ENCODE peak calls at places on chromosome X, in five cellular contexts. One of them, this sample, is unnamed.

GRCh38 chrX:54182864-54183613 is at the start of gene FAM120C:
- DNase-seq in endothelial cell of umbilical vein: peak; percentile 76
- DNase-seq in astrocyte: peak; percentile 56
- DNase-seq in GM12878: peak; percentile 40
- DNase-seq in hepatocyte: peak; percentile 75
- DNase-seq in this sample: peak; percentile 84

GRCh38 chrX:71619193-71619592 is 882 bp upstream of the CXCR3 start:
- DNase-seq in hepatocyte: no peak
- DNase-seq in GM12878: no peak
- DNase-seq in astrocyte: peak; percentile 25
- DNase-seq in endothelial cell of umbilical vein: no peak
- DNase-seq in this sample: no peak

GRCh38 chrX:40912166-40912565 is 173.1 kb upstream of the USP9X start:
- DNase-seq in astrocyte: no peak
- DNase-seq in endothelial cell of umbilical vein: no peak
- DNase-seq in hepatocyte: no peak
- DNase-seq in GM12878: no peak
- DNase-seq in this sample: peak; percentile 47

GRCh38 chrX:131393426-131393825 is 104.3 kb upstream of the IGSF1 start:
- DNase-seq in astrocyte: no peak
- DNase-seq in hepatocyte: no peak
- DNase-seq in endothelial cell of umbilical vein: no peak
- DNase-seq in GM12878: no peak
- DNase-seq in this sample: no peak

GRCh38 chrX:47612418-47612817 is 7.2 kb downstream of the SYN1 start:
- DNase-seq in astrocyte: no peak
- DNase-seq in GM12878: no peak
- DNase-seq in endothelial cell of umbilical vein: no peak
- DNase-seq in hepatocyte: no peak
- DNase-seq in this sample: no peak

GRCh38 chrX:113400193-113400704 is 559.6 kb upstream of the AMOT start:
- DNase-seq in astrocyte: peak; percentile 43
- DNase-seq in hepatocyte: peak; percentile 26
- DNase-seq in endothelial cell of umbilical vein: peak; percentile 73
- DNase-seq in GM12878: no peak
- DNase-seq in this sample: peak; percentile 35

GRCh38 chrX:150324919-150325318 is 38.2 kb upstream of the MAMLD1 start:
- DNase-seq in astrocyte: no peak
- DNase-seq in GM12878: no peak
- DNase-seq in endothelial cell of umbilical vein: no peak
- DNase-seq in hepatocyte: no peak
- DNase-seq in this sample: no peak

GRCh38 chrX:115029869-115030564 is 12.6 kb upstream of the IL13RA2 start:
- DNase-seq in endothelial cell of umbilical vein: peak; percentile 95
- DNase-seq in hepatocyte: no peak
- DNase-seq in GM12878: no peak
- DNase-seq in astrocyte: no peak
- DNase-seq in this sample: no peak

GRCh38 chrX:9355739-9356138 is 109.1 kb upstream of the TBL1X start:
- DNase-seq in endothelial cell of umbilical vein: no peak
- DNase-seq in GM12878: no peak
- DNase-seq in astrocyte: no peak
- DNase-seq in hepatocyte: no peak
- DNase-seq in this sample: no peak

GRCh38 chrX:131728295-131729145 is 184.6 kb downstream of the OR13H1 start:
- DNase-seq in hepatocyte: no peak
- DNase-seq in GM12878: peak; percentile 84
- DNase-seq in astrocyte: peak; percentile 49
- DNase-seq in endothelial cell of umbilical vein: no peak
- DNase-seq in this sample: peak; percentile 87

GRCh38 chrX:12802741-12803140 is 11.5 kb downstream of the PRPS2 start:
- DNase-seq in GM12878: no peak
- DNase-seq in endothelial cell of umbilical vein: no peak
- DNase-seq in astrocyte: no peak
- DNase-seq in hepatocyte: no peak
- DNase-seq in this sample: no peak

GRCh38 chrX:72020788-72021187 is 110.1 kb downstream of the NHSL2 start:
- DNase-seq in endothelial cell of umbilical vein: no peak
- DNase-seq in astrocyte: no peak
- DNase-seq in hepatocyte: no peak
- DNase-seq in GM12878: peak; percentile 26
- DNase-seq in this sample: no peak

GRCh38 chrX:102338162-102338561 is 91.2 kb downstream of the NXF2 start:
- DNase-seq in hepatocyte: no peak
- DNase-seq in GM12878: no peak
- DNase-seq in endothelial cell of umbilical vein: no peak
- DNase-seq in astrocyte: no peak
- DNase-seq in this sample: no peak

GRCh38 chrX:80765226-80765625 is 44.5 kb downstream of the BRWD3 start:
- DNase-seq in endothelial cell of umbilical vein: no peak
- DNase-seq in GM12878: no peak
- DNase-seq in astrocyte: peak; percentile 80
- DNase-seq in hepatocyte: no peak
- DNase-seq in this sample: no peak

GRCh38 chrX:121876316-121876715 is 828.9 kb downstream of the GLUD2 start:
- DNase-seq in GM12878: no peak
- DNase-seq in hepatocyte: no peak
- DNase-seq in astrocyte: peak; percentile 67
- DNase-seq in endothelial cell of umbilical vein: no peak
- DNase-seq in this sample: peak; percentile 62

GRCh38 chrX:26783512-26784225 is 567.7 kb downstream of the MAGEB5 start:
- DNase-seq in astrocyte: no peak
- DNase-seq in endothelial cell of umbilical vein: peak; percentile 87
- DNase-seq in GM12878: no peak
- DNase-seq in hepatocyte: peak; percentile 50
- DNase-seq in this sample: peak; percentile 62

GRCh38 chrX:146755214-146755613 is 54.4 kb upstream of the CXorf51B start:
- DNase-seq in astrocyte: no peak
- DNase-seq in endothelial cell of umbilical vein: no peak
- DNase-seq in GM12878: no peak
- DNase-seq in hepatocyte: no peak
- DNase-seq in this sample: no peak

GRCh38 chrX:30957753-30958152 is 68.7 kb upstream of the TAB3 start:
- DNase-seq in hepatocyte: peak; percentile 41
- DNase-seq in endothelial cell of umbilical vein: no peak
- DNase-seq in GM12878: no peak
- DNase-seq in astrocyte: peak; percentile 51
- DNase-seq in this sample: no peak

GRCh38 chrX:7720519-7720918 is 122.5 kb upstream of the VCX start:
- DNase-seq in endothelial cell of umbilical vein: no peak
- DNase-seq in astrocyte: no peak
- DNase-seq in GM12878: no peak
- DNase-seq in hepatocyte: no peak
- DNase-seq in this sample: no peak

GRCh38 chrX:150504399-150505186 is 63.8 kb upstream of the MTM1 start:
- DNase-seq in hepatocyte: no peak
- DNase-seq in astrocyte: peak; percentile 18
- DNase-seq in endothelial cell of umbilical vein: peak; percentile 77
- DNase-seq in GM12878: no peak
- DNase-seq in this sample: no peak

GRCh38 chrX:19990225-19990518 is 689 bp downstream of the BCLAF3 start:
- DNase-seq in endothelial cell of umbilical vein: peak; percentile 3
- DNase-seq in hepatocyte: no peak
- DNase-seq in astrocyte: no peak
- DNase-seq in GM12878: no peak
- DNase-seq in this sample: peak; percentile 14

GRCh38 chrX:104166735-104167436 is 633 bp downstream of the FAM199X start:
- DNase-seq in hepatocyte: no peak
- DNase-seq in endothelial cell of umbilical vein: no peak
- DNase-seq in astrocyte: no peak
- DNase-seq in GM12878: no peak
- DNase-seq in this sample: peak; percentile 22

GRCh38 chrX:21837056-21837455 is 2.4 kb upstream of the MBTPS2 start:
- DNase-seq in GM12878: no peak
- DNase-seq in astrocyte: no peak
- DNase-seq in hepatocyte: no peak
- DNase-seq in endothelial cell of umbilical vein: no peak
- DNase-seq in this sample: no peak

GRCh38 chrX:17682259-17682658 is 55.0 kb upstream of the SCML1 start:
- DNase-seq in hepatocyte: no peak
- DNase-seq in endothelial cell of umbilical vein: no peak
- DNase-seq in astrocyte: no peak
- DNase-seq in GM12878: no peak
- DNase-seq in this sample: no peak

GRCh38 chrX:132505116-132505515 is 16.3 kb upstream of the MBNL3 start:
- DNase-seq in GM12878: no peak
- DNase-seq in hepatocyte: peak; percentile 11
- DNase-seq in astrocyte: no peak
- DNase-seq in endothelial cell of umbilical vein: no peak
- DNase-seq in this sample: no peak

GRCh38 chrX:9033179-9033578 is 748 bp downstream of the FAM9B start:
- DNase-seq in astrocyte: no peak
- DNase-seq in endothelial cell of umbilical vein: no peak
- DNase-seq in GM12878: no peak
- DNase-seq in hepatocyte: no peak
- DNase-seq in this sample: no peak

GRCh38 chrX:45619290-45619689 is 418.6 kb upstream of the DIPK2B start:
- DNase-seq in endothelial cell of umbilical vein: no peak
- DNase-seq in astrocyte: peak; percentile 71
- DNase-seq in GM12878: no peak
- DNase-seq in hepatocyte: no peak
- DNase-seq in this sample: peak; percentile 74

GRCh38 chrX:17519349-17519748 is 144.3 kb downstream of the NHS start:
- DNase-seq in hepatocyte: no peak
- DNase-seq in astrocyte: no peak
- DNase-seq in endothelial cell of umbilical vein: peak; percentile 29
- DNase-seq in GM12878: no peak
- DNase-seq in this sample: no peak

GRCh38 chrX:134622813-134623185 is 35.5 kb downstream of the PLAC1 start:
- DNase-seq in astrocyte: peak; percentile 57
- DNase-seq in hepatocyte: no peak
- DNase-seq in GM12878: no peak
- DNase-seq in endothelial cell of umbilical vein: no peak
- DNase-seq in this sample: no peak

DNA sequence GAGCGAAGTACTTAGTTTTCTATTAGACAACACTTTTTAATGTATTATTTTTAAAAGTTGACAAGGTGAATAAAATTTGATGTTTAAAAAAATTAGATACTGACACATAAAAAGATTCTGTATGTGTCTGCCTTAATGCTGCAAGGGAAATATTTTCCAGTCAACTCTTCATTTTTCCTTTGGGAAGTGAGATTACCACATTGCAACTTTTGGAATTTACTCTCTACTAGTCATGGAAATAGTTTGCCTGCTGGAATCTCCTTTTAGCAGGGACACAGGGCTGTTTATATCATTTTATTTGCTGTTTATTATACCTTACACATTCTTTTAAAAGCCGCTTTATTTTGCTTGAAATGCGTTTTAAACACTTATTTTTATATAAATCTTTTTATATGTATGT is 135.1 kb downstream of the MID1 start:
- DNase-seq in GM12878: no peak
- DNase-seq in hepatocyte: no peak
- DNase-seq in endothelial cell of umbilical vein: no peak
- DNase-seq in astrocyte: no peak
- DNase-seq in this sample: no peak
- TF ChIP-seq EZH2 in GM12878: no peak
- TF ChIP-seq EZH2 in hepatocyte: no peak
- TF ChIP-seq EZH2 in endothelial cell of umbilical vein: no peak
- TF ChIP-seq EZH2 in astrocyte: no peak
- TF ChIP-seq EZH2 in this sample: no peak

GRCh38 chrX:22970861-22971260 is 28.9 kb upstream of the DDX53 start:
- DNase-seq in GM12878: no peak
- DNase-seq in astrocyte: no peak
- DNase-seq in hepatocyte: no peak
- DNase-seq in endothelial cell of umbilical vein: no peak
- DNase-seq in this sample: no peak
- H3K9me3 ChIP-seq in GM12878: no peaks in the 10 kb centered on the region
- H3K9me3 ChIP-seq in astrocyte: no peaks in the 10 kb centered on the region
- H3K9me3 ChIP-seq in hepatocyte: no peaks in the 10 kb centered on the region
- H3K9me3 ChIP-seq in endothelial cell of umbilical vein: no peaks in the 10 kb centered on the region
- H3K9me3 ChIP-seq in this sample: peaks cover 4% of the 10 kb centered on the region

DNA sequence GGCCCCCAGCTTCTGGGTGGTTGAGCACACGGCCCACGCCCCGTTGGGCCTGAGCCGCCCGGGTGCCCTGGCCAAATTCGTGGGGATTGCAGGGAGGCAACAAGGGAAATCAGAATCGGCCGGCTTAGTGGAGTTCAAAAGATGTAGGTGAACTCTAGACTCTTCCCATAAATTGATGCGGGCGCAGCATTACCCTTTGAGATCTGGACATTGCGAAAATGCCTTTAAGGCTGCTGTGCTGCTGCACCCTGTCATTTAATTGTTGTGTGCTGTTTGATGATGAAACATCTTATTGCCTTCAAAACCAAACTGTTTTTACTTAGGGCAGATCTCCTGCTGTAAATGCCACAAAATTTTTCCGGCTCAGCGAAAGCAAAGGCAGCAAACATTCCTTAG is 409 bp upstream of the MPP1 start:
- DNase-seq in astrocyte: peak; percentile 13
- DNase-seq in hepatocyte: no peak
- DNase-seq in GM12878: no peak
- DNase-seq in endothelial cell of umbilical vein: no peak
- DNase-seq in this sample: peak; percentile 3
- TF ChIP-seq EZH2 in astrocyte: no peak
- TF ChIP-seq EZH2 in hepatocyte: no peak
- TF ChIP-seq EZH2 in GM12878: no peak
- TF ChIP-seq EZH2 in endothelial cell of umbilical vein: no peak
- TF ChIP-seq EZH2 in this sample: no peak

GRCh38 chrX:155966876-155967275 is 30.6 kb upstream of the IL9R start:
- DNase-seq in hepatocyte: peak; percentile 35
- DNase-seq in astrocyte: no peak
- DNase-seq in GM12878: peak; percentile 12
- DNase-seq in endothelial cell of umbilical vein: no peak
- DNase-seq in this sample: peak; percentile 53
- H3K9me3 ChIP-seq in hepatocyte: no peaks in the 10 kb centered on the region
- H3K9me3 ChIP-seq in astrocyte: no peaks in the 10 kb centered on the region
- H3K9me3 ChIP-seq in GM12878: peaks cover 3% of the 10 kb centered on the region
- H3K9me3 ChIP-seq in endothelial cell of umbilical vein: no peaks in the 10 kb centered on the region
- H3K9me3 ChIP-seq in this sample: no peaks in the 10 kb centered on the region

GRCh38 chrX:3345281-3346081 is 971 bp downstream of the MXRA5 start:
- DNase-seq in hepatocyte: peak; percentile 66
- DNase-seq in endothelial cell of umbilical vein: no peak
- DNase-seq in GM12878: no peak
- DNase-seq in astrocyte: peak; percentile 44
- DNase-seq in this sample: no peak
- TF ChIP-seq EZH2 in hepatocyte: no peak
- TF ChIP-seq EZH2 in endothelial cell of umbilical vein: no peak
- TF ChIP-seq EZH2 in GM12878: no peak
- TF ChIP-seq EZH2 in astrocyte: no peak
- TF ChIP-seq EZH2 in this sample: peak; percentile 70

This sample was measured in A673.